ENCODE peak calls at places on chromosomes 12 and 14, in ten cellular contexts. E is stimulated activated CD4-positive, alpha-beta T cell treated with anti-CD3 and anti-CD28 coated beads, Interleukin-15, amount 100 ng/mL, for 1 hour; O is WERI-Rb-1; R is NCI-H2081; Q is GM13977; T is NCI-H187 treated with DMSO at 0.1 percent for 48 hours; V is hypothalamus; N is AML-193; C is G401; U is ACHN. B is an unnamed sample.

GRCh38 chr12:46490635-46491034 is 118.1 kb upstream of the SLC38A2 start:
- DNase-seq in R (no peak), T (no peak), N (no peak), U (no peak), Q (no peak), V (no peak), C (no peak), O (no peak), E (no peak), B (no peak)

GRCh38 chr12:91397866-91398532 is 215.4 kb upstream of the DCN start:
- DNase-seq in O (no peak), C (no peak), U (no peak), V (no peak), R (no peak), T (no peak), N (no peak), Q (no peak), E (no peak), B (no peak)

GRCh38 chr12:100439797-100440196 is 33.9 kb upstream of the NR1H4 start:
- DNase-seq in E (no peak), C (no peak), Q (no peak), R (no peak), N (no peak), V (no peak), O (no peak), T (no peak), U (no peak), B (no peak)

GRCh38 chr12:76329163-76329562 is 19.1 kb downstream of the BBS10 start:
- DNase-seq in E (no peak), Q (no peak), R (no peak), N (no peak), O (no peak), U (peak), V (no peak), T (no peak), C (no peak), B (no peak)

GRCh38 chr14:102097441-102098135 is 10.7 kb upstream of the HSP90AA1 start:
- DNase-seq in Q (no peak), V (no peak), R (no peak), N (no peak), E (no peak), T (no peak), U (no peak), O (no peak), C (no peak), B (no peak)

GRCh38 chr14:104981699-104982541 is 3.7 kb upstream of the CLBA1 start:
- DNase-seq in R (no peak), T (no peak), O (no peak), E (no peak), C (no peak), N (no peak), Q (no peak), V (peak), U (peak), B (no peak)

GRCh38 chr12:111150476-111150875 is 218.4 kb downstream of the PHETA1 start:
- DNase-seq in C (no peak), R (no peak), N (no peak), U (no peak), V (no peak), E (no peak), Q (no peak), O (no peak), T (no peak), B (no peak)

GRCh38 chr12:131505561-131505960 is 205.3 kb upstream of the SFSWAP start:
- DNase-seq in N (no peak), Q (no peak), T (no peak), C (no peak), E (no peak), U (no peak), V (no peak), R (no peak), O (no peak), B (no peak)

GRCh38 chr14:23469906-23470403 is 452 bp downstream of the NGDN start:
- DNase-seq in O (no peak), C (no peak), N (no peak), V (no peak), T (no peak), Q (no peak), R (no peak), U (no peak), E (peak), B (no peak)

GRCh38 chr14:73462078-73462715 is 3.9 kb upstream of the NUMB start:
- DNase-seq in Q (no peak), T (no peak), O (peak), V (peak), N (no peak), E (no peak), U (peak), C (peak), R (peak), B (no peak)

GRCh38 chr14:71444030-71444822 is 488.0 kb upstream of the RGS6 start:
- DNase-seq in Q (no peak), V (no peak), U (no peak), C (no peak), O (no peak), R (no peak), E (no peak), N (no peak), T (no peak), B (no peak)

GRCh38 chr12:40248585-40249297 is 23.9 kb downstream of the LRRK2 start:
- DNase-seq in C (no peak), O (no peak), Q (no peak), N (no peak), R (no peak), E (no peak), T (no peak), V (no peak), U (no peak), B (no peak)

GRCh38 chr12:49902399-49903350 is 1.0 kb downstream of the FAIM2 start:
- DNase-seq in T (no peak), Q (no peak), U (no peak), N (no peak), R (no peak), V (peak), C (peak), E (no peak), O (no peak), B (no peak)

GRCh38 chr14:54211562-54212308 is 185.1 kb upstream of the CDKN3 start:
- DNase-seq in V (no peak), E (no peak), N (no peak), R (no peak), Q (no peak), O (no peak), C (no peak), T (no peak), U (peak), B (no peak)

GRCh38 chr14:53193193-53193592 is 40.1 kb upstream of the DDHD1 start:
- DNase-seq in U (no peak), O (no peak), Q (no peak), R (no peak), T (no peak), N (no peak), V (no peak), E (no peak), C (no peak), B (no peak)

GRCh38 chr12:23949212-23950010 is at the start of gene SOX5:
- DNase-seq in Q (no peak), O (peak), U (no peak), E (no peak), R (peak), N (no peak), C (peak), T (no peak), V (peak), B (no peak)

B was measured in KBM-7.